ENCODE peak calls at places on chromosomes 7 and 10, in seven cellular contexts. Y is dorsolateral prefrontal cortex, W is omental fat pad, I is A549, C is mesothelial cell of epicardium, X is esophagus squamous epithelium, T is right lobe of liver. D is an unnamed sample.

GRCh38 chr7:47489624-47490023 is 92.3 kb downstream of the TNS3 start:
- DNase-seq in I (no peak), X (no peak), W (no peak), C (no peak), Y (no peak), T (no peak), D (no peak)

GRCh38 chr10:88299787-88300186 is 283.3 kb downstream of the RNLS start:
- DNase-seq in Y (no peak), C (no peak), W (no peak), I (no peak), T (no peak), X (no peak), D (no peak)

GRCh38 chr7:77284633-77285032 is 85.0 kb upstream of the FGL2 start:
- DNase-seq in Y (no peak), C (no peak), W (no peak), X (no peak), I (no peak), T (no peak), D (no peak)

GRCh38 chr7:136925049-136925448 is 56.6 kb downstream of the CHRM2 start:
- DNase-seq in Y (no peak), X (no peak), C (no peak), T (no peak), W (no peak), I (no peak), D (no peak)

GRCh38 chr10:89338717-89339116 is 10.9 kb downstream of the IFIT3 start:
- DNase-seq in X (no peak), C (no peak), Y (no peak), W (no peak), I (no peak), T (no peak), D (no peak)

GRCh38 chr10:132110713-132111112 is 45.0 kb downstream of the JAKMIP3 start:
- DNase-seq in X (no peak), Y (peak), I (no peak), C (no peak), W (no peak), T (no peak), D (no peak)

GRCh38 chr10:3046210-3046779 is 21.1 kb upstream of the PFKP start:
- DNase-seq in T (no peak), C (no peak), I (no peak), W (no peak), Y (no peak), X (no peak), D (peak)

GRCh38 chr7:26279405-26279804 is 12.3 kb upstream of the SNX10 start:
- DNase-seq in I (no peak), C (no peak), X (no peak), W (no peak), Y (no peak), T (no peak), D (no peak)

GRCh38 chr10:97404044-97404443 is 2.9 kb upstream of the RRP12 start:
- DNase-seq in X (no peak), Y (no peak), W (no peak), I (no peak), T (no peak), C (no peak), D (no peak)

GRCh38 chr10:24533981-24534380 is 189.7 kb downstream of the ARHGAP21 start:
- DNase-seq in C (no peak), W (no peak), I (no peak), X (no peak), Y (no peak), T (no peak), D (no peak)

GRCh38 chr10:61903184-61903990 is 1.9 kb downstream of the ARID5B start:
- DNase-seq in T (peak), Y (peak), I (peak), C (no peak), W (no peak), X (no peak), D (peak)

GRCh38 chr7:17069146-17069545 is 187.4 kb upstream of the AGR3 start:
- DNase-seq in X (no peak), Y (no peak), C (no peak), I (no peak), T (no peak), W (no peak), D (no peak)

GRCh38 chr7:74598558-74598957 is 59.0 kb upstream of the GTF2I start:
- DNase-seq in Y (no peak), C (no peak), W (no peak), I (no peak), X (no peak), T (no peak), D (no peak)

GRCh38 chr7:139679731-139680594 is 97.8 kb downstream of the HIPK2 start:
- DNase-seq in Y (no peak), W (no peak), C (no peak), T (peak), X (no peak), I (peak), D (peak)

GRCh38 chr7:64307254-64308018 is 6.3 kb upstream of the ZNF736 start:
- DNase-seq in X (peak), Y (peak), T (peak), C (no peak), I (no peak), W (peak), D (peak)

GRCh38 chr7:56447864-56448693 is 331.9 kb upstream of the NUPR2 start:
- DNase-seq in X (no peak), I (no peak), C (no peak), W (no peak), Y (no peak), T (no peak), D (no peak)

GRCh38 chr10:28913436-28913835 is 236.1 kb downstream of the BAMBI start:
- DNase-seq in Y (no peak), W (no peak), T (no peak), C (no peak), I (no peak), X (no peak), D (no peak)

GRCh38 chr10:34768972-34769330 is 46.1 kb downstream of the PARD3 start:
- DNase-seq in T (no peak), Y (no peak), C (no peak), W (no peak), X (no peak), I (no peak), D (no peak)

GRCh38 chr7:36015733-36016132 is 137.3 kb upstream of the EEPD1 start:
- DNase-seq in Y (no peak), C (no peak), I (no peak), T (no peak), W (no peak), X (no peak), D (no peak)

GRCh38 chr10:109018892-109019507 is 904.3 kb downstream of the XPNPEP1 start:
- DNase-seq in W (no peak), Y (no peak), X (no peak), T (no peak), I (no peak), C (no peak), D (no peak)

GRCh38 chr7:107119376-107120100 is 49.3 kb upstream of the HBP1 start:
- DNase-seq in C (no peak), X (no peak), Y (no peak), I (no peak), W (no peak), T (no peak), D (no peak)

GRCh38 chr10:96497391-96497790 is 16.3 kb downstream of the TLL2 start:
- DNase-seq in W (no peak), Y (no peak), X (no peak), I (no peak), T (no peak), C (no peak), D (no peak)

GRCh38 chr7:157523766-157524421 is 187.1 kb downstream of the DNAJB6 start:
- DNase-seq in W (no peak), T (peak), I (no peak), X (no peak), C (no peak), Y (no peak), D (no peak)

DNA sequence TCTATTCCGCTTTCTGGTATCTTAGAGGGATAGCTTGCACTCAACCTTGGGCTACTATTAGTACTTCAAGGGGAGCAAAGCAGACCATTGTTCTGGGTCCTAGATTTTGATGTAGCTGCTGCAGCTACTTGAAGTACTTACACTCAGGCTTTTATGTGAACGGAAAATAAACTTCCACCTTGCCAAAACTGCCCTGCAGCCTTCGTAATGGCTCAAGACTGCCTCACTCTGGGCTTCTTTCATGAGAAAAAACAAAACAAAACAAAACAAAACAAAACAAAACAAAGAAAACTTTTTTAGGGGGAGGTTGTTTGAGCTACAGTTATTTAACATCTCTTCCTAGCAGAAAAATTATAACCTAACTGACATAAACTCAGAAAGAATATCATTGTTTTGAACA is 19.4 kb upstream of the EPHB6 start:
- DNase-seq in T (no peak), X (no peak), C (no peak), Y (no peak), I (no peak), W (no peak), D (no peak)
- TF ChIP-seq CTCF in T (no peak), X (no peak), C (no peak), Y (no peak), I (no peak), W (no peak), D (no peak)

GRCh38 chr10:72126184-72126871 is 38.0 kb upstream of the SPOCK2 start:
- DNase-seq in Y (no peak), T (no peak), X (no peak), I (peak), C (no peak), W (no peak), D (peak)
- TF ChIP-seq CTCF in Y (peak), T (peak), X (peak), I (peak), C (no peak), W (no peak), D (no peak)

DNA sequence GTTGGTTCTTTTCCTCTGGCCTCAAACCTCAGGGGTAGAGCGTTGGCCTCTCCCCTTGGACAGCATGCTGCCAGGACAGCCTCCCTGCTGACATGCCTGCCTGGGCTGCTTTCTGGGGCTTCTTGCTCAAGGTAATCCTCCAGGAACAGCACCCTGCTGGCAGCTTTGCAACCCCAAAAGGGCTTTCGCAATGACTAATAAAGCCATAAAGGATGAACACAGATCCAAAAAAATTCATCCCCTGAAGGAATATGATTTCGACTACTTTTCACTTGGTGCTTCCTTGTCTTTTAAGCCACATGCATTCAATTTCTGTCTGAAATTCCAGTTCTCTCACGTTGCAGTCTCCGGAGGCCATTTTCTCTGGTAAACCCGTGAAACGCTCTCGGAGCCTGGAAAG is 15.1 kb upstream of the SH3PXD2A start:
- DNase-seq in T (no peak), Y (no peak), W (no peak), X (no peak), I (no peak), C (no peak), D (no peak)
- TF ChIP-seq CTCF in T (no peak), Y (no peak), W (no peak), X (peak), I (no peak), C (no peak), D (no peak)

DNA sequence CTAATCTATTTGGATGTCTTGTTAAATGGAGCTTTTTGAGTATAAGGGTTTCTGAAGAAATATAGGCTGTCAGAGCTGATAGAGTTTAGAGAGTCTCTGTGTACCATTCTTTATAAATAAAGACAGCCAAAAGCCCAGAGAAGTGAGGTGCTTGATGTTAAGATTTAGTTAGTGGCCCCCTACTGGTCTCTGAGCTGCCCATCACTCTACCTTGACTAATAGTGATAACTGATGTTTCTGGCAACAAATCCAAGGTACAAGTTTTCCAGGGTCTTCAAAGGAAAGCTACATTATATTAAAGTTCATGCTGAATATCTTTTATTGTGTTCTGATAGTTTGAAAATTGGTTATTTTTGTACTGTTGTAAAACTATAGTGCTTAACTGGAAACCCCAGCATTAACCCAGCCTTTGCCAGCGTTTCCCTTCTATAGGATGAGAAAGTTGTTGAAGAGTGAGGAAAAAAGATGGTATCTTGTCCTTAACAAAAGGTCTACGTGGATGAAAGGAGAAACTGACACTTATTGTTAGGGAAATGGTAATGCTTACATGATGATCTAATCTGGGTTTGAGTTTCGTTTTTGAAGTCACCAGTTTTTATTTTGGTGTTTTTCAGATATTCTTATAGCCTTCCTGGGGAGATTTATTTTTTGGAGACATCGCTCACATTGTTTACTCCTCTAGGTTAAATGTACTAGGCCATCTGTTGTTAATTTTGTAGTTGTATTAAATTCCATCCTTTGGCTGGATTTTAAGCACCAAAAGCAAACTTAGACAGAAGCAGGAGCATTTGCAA is 79.0 kb downstream of the AUTS2 start:
- DNase-seq in X (no peak), W (no peak), T (no peak), C (no peak), Y (no peak), I (peak), D (no peak)
- TF ChIP-seq CTCF in X (no peak), W (no peak), T (peak), C (no peak), Y (no peak), I (no peak), D (no peak)

GRCh38 chr10:48444266-48444665 is 137.8 kb downstream of the MAPK8 start:
- DNase-seq in I (no peak), T (peak), X (no peak), Y (no peak), C (no peak), W (no peak), D (no peak)

GRCh38 chr10:48446785-48447184 is 140.3 kb downstream of the MAPK8 start:
- DNase-seq in T (peak), Y (no peak), I (no peak), W (no peak), C (no peak), X (no peak), D (no peak)

GRCh38 chr10:48445932-48446331 is 139.5 kb downstream of the MAPK8 start:
- DNase-seq in T (no peak), X (no peak), Y (no peak), C (no peak), I (no peak), W (no peak), D (no peak)

GRCh38 chr10:48442809-48443177 is 136.3 kb downstream of the MAPK8 start:
- DNase-seq in X (no peak), C (no peak), I (no peak), W (no peak), T (no peak), Y (no peak), D (no peak)

GRCh38 chr10:48444861-48445841 is 138.7 kb downstream of the MAPK8 start:
- DNase-seq in I (no peak), C (no peak), W (no peak), Y (no peak), X (no peak), T (peak), D (peak)
- TF ChIP-seq CTCF in I (no peak), C (no peak), W (no peak), Y (no peak), X (no peak), T (no peak), D (peak)

GRCh38 chr7:22296916-22297315 is 60.0 kb downstream of the RAPGEF5 start:
- DNase-seq in T (no peak), Y (no peak), W (no peak), X (no peak), I (no peak), C (no peak), D (no peak)
- TF ChIP-seq CTCF in T (peak), Y (peak), W (no peak), X (peak), I (no peak), C (no peak), D (no peak)

GRCh38 chr10:70458329-70459060 is 17.0 kb upstream of the NODAL start:
- DNase-seq in T (no peak), W (peak), I (no peak), Y (no peak), X (no peak), C (peak), D (peak)
- TF ChIP-seq CTCF in T (no peak), W (no peak), I (no peak), Y (no peak), X (peak), C (no peak), D (no peak)

GRCh38 chr10:67284589-67284988 is 358.8 kb downstream of the LRRTM3 start:
- DNase-seq in X (no peak), Y (no peak), T (no peak), W (no peak), C (no peak), I (no peak), D (no peak)
- TF ChIP-seq CTCF in X (no peak), Y (no peak), T (peak), W (no peak), C (peak), I (no peak), D (no peak)

DNA sequence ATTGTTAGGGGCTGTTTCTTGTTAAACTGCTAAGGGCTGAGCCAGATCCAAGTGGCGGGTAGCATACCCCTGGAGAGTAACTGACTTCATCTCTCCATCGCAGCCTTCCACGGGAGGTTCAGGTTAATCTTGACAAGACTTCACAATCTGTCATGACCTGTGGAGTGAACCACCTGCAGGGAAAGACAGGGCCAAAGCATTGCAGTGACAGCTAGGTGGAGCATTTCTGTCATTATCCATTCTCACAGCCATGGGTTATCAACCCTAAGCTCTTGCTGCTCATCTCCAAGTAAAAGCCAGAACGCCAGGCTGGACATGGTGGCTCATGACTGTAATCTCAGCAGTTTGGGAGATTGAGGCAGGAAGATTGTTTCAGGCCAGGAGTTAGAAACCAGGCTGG is 17.2 kb downstream of the ABCC2 start:
- DNase-seq in I (no peak), T (no peak), Y (no peak), C (no peak), W (no peak), X (no peak), D (no peak)
- TF ChIP-seq CTCF in I (no peak), T (no peak), Y (no peak), C (no peak), W (no peak), X (no peak), D (no peak)

D was measured in Calu3.